ENCODE peak calls at places on chromosomes 5 and 9, in nine cellular contexts. F is BE2C; U is fibroblast of gingiva; R is SW480; N is memory B cell; T is left ventricle myocardium superior; W is stimulated activated CD4-positive, alpha-beta T cell treated with anti-CD3 and anti-CD28 coated beads, Interleukin-1b, Interleukin-23, amount 100 ng/mL, for 1 hour; L is left colon; Y is AML-193. J is an unnamed sample.

GRCh38 chr5:33212900-33213299 is 227.9 kb upstream of the TARS1 start:
- DNase-seq in T (no peak), Y (no peak), R (no peak), N (no peak), W (no peak), F (no peak), U (no peak), L (no peak), J (no peak)

GRCh38 chr9:87148391-87149237 is 201.3 kb upstream of the GAS1 start:
- DNase-seq in R (peak), N (no peak), L (peak), W (no peak), Y (no peak), T (peak), F (peak), U (peak), J (peak)

GRCh38 chr9:35116539-35116897 is 856 bp upstream of the ATOSB start:
- DNase-seq in Y (no peak), L (no peak), W (no peak), F (no peak), N (no peak), R (no peak), T (no peak), U (no peak), J (no peak)

GRCh38 chr9:87686520-87687090 is 39.3 kb upstream of the CTSL start:
- DNase-seq in T (no peak), R (no peak), L (no peak), F (no peak), U (no peak), N (no peak), Y (no peak), W (no peak), J (no peak)

GRCh38 chr5:87347841-87348240 is 64.9 kb downstream of the CCNH start:
- DNase-seq in N (no peak), F (no peak), R (no peak), Y (no peak), L (no peak), W (no peak), T (no peak), U (no peak), J (no peak)

GRCh38 chr5:57932761-57933160 is 450.1 kb upstream of the ACTBL2 start:
- DNase-seq in W (no peak), L (no peak), Y (no peak), F (no peak), R (no peak), T (no peak), U (no peak), N (no peak), J (no peak)

GRCh38 chr5:37197340-37198050 is 51.7 kb downstream of the CPLANE1 start:
- DNase-seq in R (no peak), N (no peak), U (no peak), Y (peak), W (no peak), T (no peak), F (no peak), L (no peak), J (no peak)

GRCh38 chr9:136251264-136252115 is 5.9 kb upstream of the QSOX2 start:
- DNase-seq in T (no peak), U (no peak), R (no peak), Y (no peak), L (no peak), F (no peak), W (no peak), N (no peak), J (no peak)

GRCh38 chr5:111129938-111130337 is 37.8 kb downstream of the WDR36 start:
- DNase-seq in R (no peak), F (no peak), W (no peak), T (no peak), N (no peak), L (no peak), U (peak), Y (no peak), J (no peak)

GRCh38 chr9:110897899-110898298 is 140.4 kb downstream of the LPAR1 start:
- DNase-seq in T (no peak), N (no peak), L (no peak), U (peak), Y (no peak), R (no peak), F (no peak), W (no peak), J (no peak)

GRCh38 chr5:75468593-75468992 is 42.8 kb downstream of the CERT1 start:
- DNase-seq in L (no peak), U (no peak), N (no peak), R (no peak), T (no peak), Y (no peak), W (no peak), F (no peak), J (no peak)

GRCh38 chr9:89730715-89731114 is 125.9 kb downstream of the GADD45G start:
- DNase-seq in F (no peak), U (no peak), W (no peak), N (no peak), R (no peak), Y (no peak), L (peak), T (no peak), J (no peak)

GRCh38 chr5:126100767-126101166 is 322.4 kb upstream of the GRAMD2B start:
- DNase-seq in L (no peak), N (no peak), W (no peak), R (no peak), Y (no peak), F (peak), T (no peak), U (no peak), J (peak)